ENCODE peak calls at places on chromosomes 12 and 14, in six cellular contexts. X is A549, F is GM12878, O is lower leg skin, S is HepG2, E is GM12891. Q is an unnamed sample.
A peak's percentile ranks its signal among the peaks of the same experiment; 100 is the strongest.

GRCh38 chr14:53701108-53701875 is 255.3 kb downstream of the BMP4 start:
- DNase-seq in X (no peak), F (peak; percentile 40), O (no peak), S (no peak), E (no peak), Q (no peak)

GRCh38 chr14:102019141-102019540 is 54.8 kb downstream of the DYNC1H1 start:
- DNase-seq in X (no peak), F (no peak), O (no peak), S (no peak), E (no peak), Q (no peak)

GRCh38 chr12:108311605-108312004 is 27.5 kb downstream of the CMKLR1 start:
- DNase-seq in X (no peak), F (no peak), O (no peak), S (no peak), E (no peak), Q (no peak)

GRCh38 chr14:105187116-105187515 is 6.0 kb upstream of the NUDT14 start:
- DNase-seq in X (no peak), F (no peak), O (no peak), S (no peak), E (no peak), Q (no peak)

GRCh38 chr12:128603573-128604120 is 220.1 kb downstream of the SLC15A4 start:
- DNase-seq in X (no peak), F (no peak), O (no peak), S (no peak), E (no peak), Q (no peak)

GRCh38 chr12:57590892-57591566 is at the start of gene PIP4K2C:
- DNase-seq in X (peak; percentile 79), F (peak; percentile 44), O (peak; percentile 58), S (peak; percentile 77), E (peak; percentile 96), Q (peak; percentile 95)

GRCh38 chr14:30214456-30215090 is 286.9 kb upstream of the PRKD1 start:
- DNase-seq in X (peak; percentile 14), F (peak; percentile 8), O (no peak), S (peak; percentile 75), E (no peak), Q (no peak)

GRCh38 chr12:77940566-77940965 is 109.9 kb downstream of the NAV3 start:
- DNase-seq in X (no peak), F (no peak), O (no peak), S (no peak), E (no peak), Q (no peak)

GRCh38 chr12:100141998-100142850 is 450 bp downstream of the BLTP3B start:
- DNase-seq in X (no peak), F (no peak), O (peak; percentile 60), S (peak; percentile 72), E (no peak), Q (no peak)
- TF ChIP-seq POLR2A in X (peak; percentile 91), F (peak; percentile 97), O (no peak), S (peak; percentile 86), E (peak; percentile 95), Q (peak; percentile 93)

GRCh38 chr12:26523708-26524150 is 309.3 kb downstream of the ITPR2 start:
- DNase-seq in X (no peak), F (no peak), O (peak; percentile 94), S (no peak), E (no peak), Q (no peak)
- TF ChIP-seq POLR2A in X (no peak), F (no peak), O (no peak), S (no peak), E (no peak), Q (no peak)

DNA sequence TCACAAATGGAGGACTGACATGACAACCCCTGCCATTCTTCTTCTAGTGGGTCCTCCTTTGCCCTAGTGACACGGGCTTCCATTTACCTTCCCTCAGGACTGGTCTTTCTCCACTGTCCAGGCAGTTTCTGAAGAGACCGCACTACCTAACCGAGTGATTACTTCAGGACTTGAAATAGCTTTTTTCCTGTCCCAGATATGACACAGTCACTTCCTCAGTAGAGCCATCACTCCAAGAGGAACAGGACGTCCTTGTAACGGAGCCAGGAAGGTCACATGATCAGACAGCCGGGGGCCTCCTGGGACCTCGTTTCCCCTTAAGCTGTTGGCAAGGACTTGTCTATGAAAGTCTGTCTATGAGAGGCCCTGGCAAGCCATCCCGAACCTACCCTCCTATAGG is 62.3 kb downstream of the FOS start:
- DNase-seq in X (no peak), F (no peak), O (peak; percentile 95), S (no peak), E (no peak), Q (no peak)
- TF ChIP-seq POLR2A in X (no peak), F (no peak), O (no peak), S (no peak), E (no peak), Q (no peak)

GRCh38 chr12:96219700-96220206 is 25.6 kb downstream of the ELK3 start:
- DNase-seq in X (peak; percentile 99), F (no peak), O (no peak), S (peak; percentile 50), E (no peak), Q (no peak)
- TF ChIP-seq POLR2A in X (peak; percentile 75), F (no peak), O (no peak), S (no peak), E (no peak), Q (no peak)

GRCh38 chr14:40093800-40094199 is 661.6 kb upstream of the FBXO33 start:
- DNase-seq in X (no peak), F (no peak), O (no peak), S (no peak), E (no peak), Q (no peak)

GRCh38 chr14:40099316-40099715 is 667.1 kb upstream of the FBXO33 start:
- DNase-seq in X (no peak), F (no peak), O (no peak), S (no peak), E (no peak), Q (no peak)

GRCh38 chr14:40100544-40101196 is 668.4 kb upstream of the FBXO33 start:
- DNase-seq in X (no peak), F (no peak), O (no peak), S (no peak), E (no peak), Q (no peak)

GRCh38 chr14:40098468-40098867 is 666.2 kb upstream of the FBXO33 start:
- DNase-seq in X (no peak), F (no peak), O (no peak), S (no peak), E (no peak), Q (no peak)

GRCh38 chr14:40096968-40097367 is 664.7 kb upstream of the FBXO33 start:
- DNase-seq in X (no peak), F (no peak), O (no peak), S (no peak), E (no peak), Q (no peak)
- TF ChIP-seq POLR2A in X (no peak), F (no peak), O (no peak), S (no peak), E (no peak), Q (no peak)

Q was measured in GM12892.